ENCODE peak calls at places on chromosomes 13 and 19, in four cellular contexts. One of them, this sample, is unnamed.

GRCh38 chr13:107301724-107302374 is 733.9 kb upstream of the ARGLU1 start:
- DNase-seq in AG04450: no peak
- DNase-seq in hepatocyte: no peak
- DNase-seq in thoracic aorta: no peak
- DNase-seq in this sample: peak; percentile 3

GRCh38 chr13:19646062-19646461 is 12.6 kb downstream of the MPHOSPH8 start:
- DNase-seq in AG04450: no peak
- DNase-seq in hepatocyte: no peak
- DNase-seq in thoracic aorta: no peak
- DNase-seq in this sample: no peak

GRCh38 chr13:112260108-112261055 is 115.8 kb upstream of the SPACA7 start:
- DNase-seq in AG04450: no peak
- DNase-seq in hepatocyte: no peak
- DNase-seq in thoracic aorta: no peak
- DNase-seq in this sample: no peak

GRCh38 chr13:44972956-44973581 is 16.2 kb downstream of the NUFIP1 start:
- DNase-seq in AG04450: no peak
- DNase-seq in hepatocyte: peak; percentile 34
- DNase-seq in thoracic aorta: no peak
- DNase-seq in this sample: no peak

GRCh38 chr19:34556500-34556899 is 74.9 kb downstream of the WTIP start:
- DNase-seq in AG04450: no peak
- DNase-seq in hepatocyte: peak; percentile 23
- DNase-seq in thoracic aorta: no peak
- DNase-seq in this sample: peak; percentile 44

GRCh38 chr13:63497601-63498000 is 2082.0 kb upstream of the PCDH20 start:
- DNase-seq in AG04450: no peak
- DNase-seq in hepatocyte: no peak
- DNase-seq in thoracic aorta: no peak
- DNase-seq in this sample: no peak

GRCh38 chr13:33204130-33204927 is 81.2 kb downstream of the STARD13 start:
- DNase-seq in AG04450: no peak
- DNase-seq in hepatocyte: peak; percentile 70
- DNase-seq in thoracic aorta: peak; percentile 36
- DNase-seq in this sample: no peak

GRCh38 chr13:94829201-94829600 is 116.9 kb upstream of the SOX21 start:
- DNase-seq in AG04450: no peak
- DNase-seq in hepatocyte: no peak
- DNase-seq in thoracic aorta: no peak
- DNase-seq in this sample: no peak

GRCh38 chr13:46339035-46339666 is 47.9 kb downstream of the RUBCNL start:
- DNase-seq in AG04450: no peak
- DNase-seq in hepatocyte: no peak
- DNase-seq in thoracic aorta: no peak
- DNase-seq in this sample: peak; percentile 69

GRCh38 chr19:46791944-46792343 is 3.5 kb upstream of the SLC1A5 start:
- DNase-seq in AG04450: no peak
- DNase-seq in hepatocyte: no peak
- DNase-seq in thoracic aorta: no peak
- DNase-seq in this sample: peak; percentile 93

GRCh38 chr13:77309254-77309653 is 17.6 kb downstream of the MYCBP2 start:
- DNase-seq in AG04450: no peak
- DNase-seq in hepatocyte: no peak
- DNase-seq in thoracic aorta: no peak
- DNase-seq in this sample: no peak

GRCh38 chr13:19985219-19985556 is 26.7 kb downstream of the ZMYM2 start:
- DNase-seq in AG04450: no peak
- DNase-seq in hepatocyte: no peak
- DNase-seq in thoracic aorta: no peak
- DNase-seq in this sample: no peak

GRCh38 chr13:99282264-99283231 is 24.4 kb upstream of the GPR18 start:
- DNase-seq in AG04450: no peak
- DNase-seq in hepatocyte: no peak
- DNase-seq in thoracic aorta: no peak
- DNase-seq in this sample: no peak

DNA sequence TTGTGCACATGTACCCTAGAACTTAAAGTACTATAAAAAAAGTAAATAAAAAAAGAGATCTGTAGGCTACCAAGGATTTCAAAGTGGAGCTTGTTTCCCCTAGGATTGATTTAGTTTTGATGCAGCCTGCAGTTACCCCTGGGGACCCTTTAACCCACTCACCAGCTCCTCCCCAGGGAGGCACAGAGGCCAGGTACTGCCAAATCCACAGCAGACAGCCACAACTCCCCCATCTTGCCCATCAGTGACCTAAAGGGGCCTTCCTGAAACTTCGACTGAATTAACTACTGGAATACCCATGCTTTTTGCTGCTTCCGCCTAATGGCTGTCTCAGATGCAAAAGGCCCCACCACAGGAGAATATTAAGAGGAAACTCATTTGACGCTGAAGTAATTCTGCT is 95.1 kb downstream of the FOXO1 start:
- DNase-seq in AG04450: no peak
- DNase-seq in hepatocyte: no peak
- DNase-seq in thoracic aorta: no peak
- DNase-seq in this sample: no peak
- H3K27ac ChIP-seq in AG04450: no peak overlapping the region
- H3K27ac ChIP-seq in hepatocyte: no peak overlapping the region
- H3K27ac ChIP-seq in thoracic aorta: no peak overlapping the region
- H3K27ac ChIP-seq in this sample: no peak overlapping the region

GRCh38 chr19:1284293-1284978 is 1.2 kb upstream of the EFNA2 start:
- DNase-seq in AG04450: no peak
- DNase-seq in hepatocyte: no peak
- DNase-seq in thoracic aorta: no peak
- DNase-seq in this sample: no peak
- H3K27me3 ChIP-seq in AG04450: peaks cover 50% of the 10 kb centered on the region
- H3K27me3 ChIP-seq in hepatocyte: no peaks in the 10 kb centered on the region
- H3K27me3 ChIP-seq in thoracic aorta: peaks cover 18% of the 10 kb centered on the region
- H3K27me3 ChIP-seq in this sample: peaks cover 49% of the 10 kb centered on the region

GRCh38 chr19:6911523-6911922 is 24.1 kb downstream of the ADGRE1 start:
- DNase-seq in AG04450: no peak
- DNase-seq in hepatocyte: no peak
- DNase-seq in thoracic aorta: no peak
- DNase-seq in this sample: no peak

GRCh38 chr19:6914321-6914720 is 26.9 kb downstream of the ADGRE1 start:
- DNase-seq in AG04450: no peak
- DNase-seq in hepatocyte: no peak
- DNase-seq in thoracic aorta: no peak
- DNase-seq in this sample: no peak

GRCh38 chr19:6916952-6917351 is 29.6 kb downstream of the ADGRE1 start:
- DNase-seq in AG04450: no peak
- DNase-seq in hepatocyte: no peak
- DNase-seq in thoracic aorta: no peak
- DNase-seq in this sample: no peak
- H3K27ac ChIP-seq in AG04450: no peak overlapping the region
- H3K27ac ChIP-seq in hepatocyte: no peak overlapping the region
- H3K27ac ChIP-seq in thoracic aorta: no peak overlapping the region
- H3K27ac ChIP-seq in this sample: no peak overlapping the region

GRCh38 chr19:12996542-12997094 is 1.3 kb downstream of the NFIX start:
- DNase-seq in AG04450: no peak
- DNase-seq in hepatocyte: no peak
- DNase-seq in thoracic aorta: no peak
- DNase-seq in this sample: no peak
- H3K27me3 ChIP-seq in AG04450: no peaks in the 10 kb centered on the region
- H3K27me3 ChIP-seq in hepatocyte: peaks cover 64% of the 10 kb centered on the region
- H3K27me3 ChIP-seq in thoracic aorta: no peaks in the 10 kb centered on the region
- H3K27me3 ChIP-seq in this sample: no peaks in the 10 kb centered on the region

DNA sequence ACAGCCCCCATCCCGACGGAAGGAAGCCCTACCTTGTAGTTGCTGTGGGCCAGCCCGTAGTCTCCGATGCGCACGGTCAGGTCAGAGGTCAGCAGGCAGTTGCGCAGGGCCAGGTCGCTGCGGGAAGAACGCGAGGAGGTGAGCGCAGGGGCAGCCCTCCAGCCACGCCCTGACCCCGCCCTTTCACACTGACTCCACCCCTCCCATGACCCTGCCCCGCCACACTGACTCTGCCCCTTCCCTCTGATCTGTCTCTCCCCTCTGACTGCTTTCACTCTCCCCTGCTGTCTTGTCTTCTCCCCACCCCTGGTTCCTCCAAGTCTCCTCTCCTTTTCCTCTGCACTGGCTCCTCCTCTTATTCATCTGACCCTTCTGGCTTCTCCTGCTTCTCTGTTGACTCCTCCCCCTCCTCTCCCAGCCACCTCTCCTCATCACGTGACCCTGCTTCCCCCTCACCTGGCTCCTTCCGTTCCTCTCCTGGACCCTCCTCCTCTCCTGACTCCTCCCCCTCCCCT is 10.1 kb downstream of the LMTK3 start:
- DNase-seq in AG04450: no peak
- DNase-seq in hepatocyte: peak; percentile 96
- DNase-seq in thoracic aorta: no peak
- DNase-seq in this sample: no peak
- H3K27ac ChIP-seq in AG04450: no peak overlapping the region
- H3K27ac ChIP-seq in hepatocyte: peak overlapping the region; percentile 40
- H3K27ac ChIP-seq in thoracic aorta: no peak overlapping the region
- H3K27ac ChIP-seq in this sample: no peak overlapping the region

GRCh38 chr19:31515931-31516330 is 166.7 kb upstream of the TSHZ3 start:
- DNase-seq in AG04450: no peak
- DNase-seq in hepatocyte: no peak
- DNase-seq in thoracic aorta: no peak
- DNase-seq in this sample: no peak
- H3K27me3 ChIP-seq in AG04450: peaks cover 12% of the 10 kb centered on the region
- H3K27me3 ChIP-seq in hepatocyte: no peaks in the 10 kb centered on the region
- H3K27me3 ChIP-seq in thoracic aorta: no peaks in the 10 kb centered on the region
- H3K27me3 ChIP-seq in this sample: no peaks in the 10 kb centered on the region

GRCh38 chr19:13207237-13208130 is 57.3 kb downstream of the IER2 start:
- DNase-seq in AG04450: no peak
- DNase-seq in hepatocyte: peak; percentile 73
- DNase-seq in thoracic aorta: no peak
- DNase-seq in this sample: no peak
- H3K27ac ChIP-seq in AG04450: peak overlapping the region; percentile 57
- H3K27ac ChIP-seq in hepatocyte: peak overlapping the region; percentile 86
- H3K27ac ChIP-seq in thoracic aorta: peak overlapping the region; percentile 77
- H3K27ac ChIP-seq in this sample: no peak overlapping the region